ENCODE peak calls at places on chromosomes 5 and 9, in nine cellular contexts. W is A549, O is ELR, C is pons, L is GM23248, Z is kidney glomerular epithelial cell, X is NCI-H1092, E is HEK293T, S is NCI-H146. F is an unnamed sample.

GRCh38 chr9:110650991-110651411 is 17.6 kb upstream of the MUSK start:
- DNase-seq in W (no peak), O (peak), C (peak), L (peak), Z (no peak), X (no peak), E (no peak), S (no peak), F (no peak)

GRCh38 chr5:11069041-11069440 is 308.0 kb upstream of the DAP start:
- DNase-seq in W (no peak), O (peak), C (no peak), L (no peak), Z (peak), X (no peak), E (no peak), S (no peak), F (no peak)

GRCh38 chr5:6920628-6921256 is 207.5 kb downstream of the TENT4A start:
- DNase-seq in W (no peak), O (no peak), C (no peak), L (no peak), Z (no peak), X (no peak), E (no peak), S (no peak), F (no peak)

GRCh38 chr9:18255158-18255629 is 218.8 kb upstream of the ADAMTSL1 start:
- DNase-seq in W (peak), O (peak), C (peak), L (peak), Z (peak), X (peak), E (peak), S (peak), F (peak)

GRCh38 chr5:102048940-102049339 is 247.1 kb downstream of the SLCO4C1 start:
- DNase-seq in W (no peak), O (peak), C (peak), L (no peak), Z (no peak), X (no peak), E (no peak), S (peak), F (no peak)

GRCh38 chr9:3931996-3932906 is 367.6 kb downstream of the GLIS3 start:
- DNase-seq in W (no peak), O (peak), C (no peak), L (peak), Z (no peak), X (no peak), E (no peak), S (no peak), F (no peak)

GRCh38 chr5:176625512-176625911 is 4.8 kb downstream of the SNCB start:
- DNase-seq in W (no peak), O (no peak), C (no peak), L (no peak), Z (no peak), X (no peak), E (no peak), S (no peak), F (no peak)

GRCh38 chr5:150340614-150341265 is 16.8 kb upstream of the TCOF1 start:
- DNase-seq in W (no peak), O (no peak), C (peak), L (no peak), Z (no peak), X (no peak), E (no peak), S (no peak), F (no peak)

F was measured in HuH-7.5.